ENCODE peak calls at places on chromosomes 6 and 20, in eight cellular contexts. One of them, this sample, is unnamed.

GRCh38 chr20:46959081-46959692 is 64.5 kb downstream of the EYA2 start:
- DNase-seq in HepG2: peak; percentile 59
- DNase-seq in AG09319: peak; percentile 29
- DNase-seq in dorsolateral prefrontal cortex: no peak
- DNase-seq in adrenal gland: no peak
- DNase-seq in fibroblast of lung: peak; percentile 94
- DNase-seq in astrocyte of the spinal cord: peak; percentile 95
- DNase-seq in cardiac fibroblast: peak; percentile 73
- DNase-seq in this sample: peak; percentile 89

GRCh38 chr20:37042986-37043972 is 52.5 kb downstream of the RBL1 start:
- DNase-seq in adrenal gland: no peak
- DNase-seq in HepG2: no peak
- DNase-seq in AG09319: no peak
- DNase-seq in fibroblast of lung: no peak
- DNase-seq in astrocyte of the spinal cord: no peak
- DNase-seq in dorsolateral prefrontal cortex: no peak
- DNase-seq in cardiac fibroblast: no peak
- DNase-seq in this sample: no peak

GRCh38 chr6:122033564-122034181 is 365.8 kb upstream of the HSF2 start:
- DNase-seq in AG09319: peak; percentile 39
- DNase-seq in cardiac fibroblast: peak; percentile 76
- DNase-seq in adrenal gland: no peak
- DNase-seq in astrocyte of the spinal cord: peak; percentile 77
- DNase-seq in dorsolateral prefrontal cortex: no peak
- DNase-seq in fibroblast of lung: peak; percentile 74
- DNase-seq in HepG2: peak; percentile 55
- DNase-seq in this sample: peak; percentile 69

GRCh38 chr6:161233986-161234620 is 39.8 kb downstream of the AGPAT4 start:
- DNase-seq in HepG2: no peak
- DNase-seq in astrocyte of the spinal cord: peak; percentile 93
- DNase-seq in cardiac fibroblast: peak; percentile 94
- DNase-seq in adrenal gland: peak; percentile 80
- DNase-seq in dorsolateral prefrontal cortex: peak; percentile 62
- DNase-seq in fibroblast of lung: peak; percentile 95
- DNase-seq in AG09319: no peak
- DNase-seq in this sample: peak; percentile 96

GRCh38 chr6:134436281-134436815 is 118.4 kb upstream of the SGK1 start:
- DNase-seq in astrocyte of the spinal cord: peak; percentile 97
- DNase-seq in AG09319: peak; percentile 80
- DNase-seq in HepG2: peak; percentile 41
- DNase-seq in cardiac fibroblast: peak; percentile 95
- DNase-seq in adrenal gland: peak; percentile 86
- DNase-seq in fibroblast of lung: peak; percentile 97
- DNase-seq in dorsolateral prefrontal cortex: peak; percentile 68
- DNase-seq in this sample: peak; percentile 94

GRCh38 chr20:51661609-51662178 is 106.5 kb downstream of the ATP9A start:
- DNase-seq in fibroblast of lung: peak; percentile 28
- DNase-seq in astrocyte of the spinal cord: peak; percentile 71
- DNase-seq in dorsolateral prefrontal cortex: no peak
- DNase-seq in HepG2: peak; percentile 95
- DNase-seq in AG09319: no peak
- DNase-seq in adrenal gland: no peak
- DNase-seq in cardiac fibroblast: no peak
- DNase-seq in this sample: peak; percentile 41

GRCh38 chr6:21508753-21509152 is 84.8 kb upstream of the SOX4 start:
- DNase-seq in dorsolateral prefrontal cortex: no peak
- DNase-seq in AG09319: no peak
- DNase-seq in astrocyte of the spinal cord: no peak
- DNase-seq in HepG2: peak; percentile 29
- DNase-seq in cardiac fibroblast: no peak
- DNase-seq in fibroblast of lung: no peak
- DNase-seq in adrenal gland: no peak
- DNase-seq in this sample: peak; percentile 10

GRCh38 chr6:167993169-167993568 is 4.3 kb upstream of the KIF25 start:
- DNase-seq in astrocyte of the spinal cord: no peak
- DNase-seq in dorsolateral prefrontal cortex: no peak
- DNase-seq in AG09319: no peak
- DNase-seq in HepG2: no peak
- DNase-seq in cardiac fibroblast: peak; percentile 34
- DNase-seq in fibroblast of lung: no peak
- DNase-seq in adrenal gland: no peak
- DNase-seq in this sample: no peak

GRCh38 chr6:50791900-50792508 is 26.7 kb upstream of the TFAP2B start:
- DNase-seq in AG09319: no peak
- DNase-seq in adrenal gland: no peak
- DNase-seq in astrocyte of the spinal cord: peak; percentile 13
- DNase-seq in HepG2: peak; percentile 61
- DNase-seq in dorsolateral prefrontal cortex: no peak
- DNase-seq in cardiac fibroblast: peak; percentile 42
- DNase-seq in fibroblast of lung: peak; percentile 46
- DNase-seq in this sample: peak; percentile 68

GRCh38 chr6:74717591-74717990 is 488.3 kb downstream of the COL12A1 start:
- DNase-seq in astrocyte of the spinal cord: no peak
- DNase-seq in dorsolateral prefrontal cortex: no peak
- DNase-seq in HepG2: no peak
- DNase-seq in adrenal gland: no peak
- DNase-seq in AG09319: no peak
- DNase-seq in fibroblast of lung: no peak
- DNase-seq in cardiac fibroblast: no peak
- DNase-seq in this sample: no peak

GRCh38 chr20:42442728-42443127 is 747.0 kb downstream of the PTPRT start:
- DNase-seq in AG09319: no peak
- DNase-seq in astrocyte of the spinal cord: no peak
- DNase-seq in cardiac fibroblast: peak; percentile 10
- DNase-seq in HepG2: no peak
- DNase-seq in adrenal gland: no peak
- DNase-seq in fibroblast of lung: no peak
- DNase-seq in dorsolateral prefrontal cortex: no peak
- DNase-seq in this sample: no peak

GRCh38 chr6:102907181-102907580 is 1513.7 kb downstream of the GRIK2 start:
- DNase-seq in fibroblast of lung: no peak
- DNase-seq in adrenal gland: no peak
- DNase-seq in dorsolateral prefrontal cortex: no peak
- DNase-seq in astrocyte of the spinal cord: no peak
- DNase-seq in HepG2: no peak
- DNase-seq in cardiac fibroblast: no peak
- DNase-seq in AG09319: no peak
- DNase-seq in this sample: no peak

GRCh38 chr20:49956689-49957443 is 20.7 kb downstream of the RNF114 start:
- DNase-seq in astrocyte of the spinal cord: no peak
- DNase-seq in AG09319: no peak
- DNase-seq in HepG2: peak; percentile 75
- DNase-seq in adrenal gland: peak; percentile 77
- DNase-seq in dorsolateral prefrontal cortex: peak; percentile 84
- DNase-seq in cardiac fibroblast: no peak
- DNase-seq in fibroblast of lung: no peak
- DNase-seq in this sample: no peak

DNA sequence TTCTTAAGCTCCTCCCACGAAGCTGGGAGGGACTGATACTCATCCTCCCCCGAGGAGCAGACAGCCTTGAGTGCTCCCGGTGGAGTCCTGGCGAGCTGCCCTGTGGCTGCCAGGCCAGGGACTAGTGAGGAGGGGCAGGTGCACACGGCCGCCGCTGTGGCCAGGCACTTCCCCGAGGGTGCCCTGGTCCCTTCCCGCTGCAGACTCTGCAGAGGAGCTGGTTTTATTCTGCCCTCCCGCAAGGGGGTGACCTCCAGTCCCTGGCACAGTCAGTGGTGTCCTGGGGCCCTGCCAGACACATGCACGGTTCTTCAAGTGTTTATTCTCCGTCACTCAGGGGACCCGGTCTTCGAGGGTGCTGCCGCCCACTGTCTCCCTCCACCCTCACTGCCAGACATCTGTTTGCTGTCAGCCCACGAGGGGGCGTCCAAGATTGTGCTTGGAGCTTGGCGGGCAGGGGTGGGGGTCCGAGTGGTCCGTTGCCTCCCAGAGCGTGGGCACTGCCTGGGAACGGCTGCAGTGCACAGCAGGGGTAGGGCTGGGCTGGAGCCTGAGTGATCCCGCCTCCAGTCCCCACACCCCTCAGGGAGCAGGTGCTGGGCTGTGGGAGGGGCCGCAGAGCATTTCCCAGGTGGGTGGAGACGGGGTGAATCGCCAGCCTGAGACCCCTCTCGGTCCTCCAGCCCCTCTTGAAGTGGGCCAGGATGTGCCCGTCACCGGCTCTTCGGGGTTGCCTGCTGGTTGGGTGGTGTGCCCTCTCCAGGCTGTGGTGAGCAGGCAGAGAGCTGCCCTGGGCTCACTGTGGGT is 3.1 kb upstream of the CABLES2 start:
- DNase-seq in AG09319: no peak
- DNase-seq in astrocyte of the spinal cord: peak; percentile 3
- DNase-seq in HepG2: peak; percentile 42
- DNase-seq in fibroblast of lung: peak; percentile 9
- DNase-seq in adrenal gland: peak; percentile 94
- DNase-seq in cardiac fibroblast: peak; percentile 24
- DNase-seq in dorsolateral prefrontal cortex: no peak
- DNase-seq in this sample: peak; percentile 36
- TF ChIP-seq CTCF in AG09319: peak; percentile 29
- TF ChIP-seq CTCF in astrocyte of the spinal cord: peak; percentile 66
- TF ChIP-seq CTCF in HepG2: peak; percentile 96
- TF ChIP-seq CTCF in fibroblast of lung: peak; percentile 42
- TF ChIP-seq CTCF in adrenal gland: peak; percentile 37
- TF ChIP-seq CTCF in cardiac fibroblast: peak; percentile 52
- TF ChIP-seq CTCF in dorsolateral prefrontal cortex: peak; percentile 42
- TF ChIP-seq CTCF in this sample: no peak

GRCh38 chr20:48155231-48155630 is 369.9 kb upstream of the SULF2 start:
- DNase-seq in adrenal gland: no peak
- DNase-seq in fibroblast of lung: no peak
- DNase-seq in dorsolateral prefrontal cortex: peak; percentile 63
- DNase-seq in astrocyte of the spinal cord: no peak
- DNase-seq in AG09319: no peak
- DNase-seq in HepG2: no peak
- DNase-seq in cardiac fibroblast: no peak
- DNase-seq in this sample: no peak
- TF ChIP-seq CTCF in adrenal gland: no peak
- TF ChIP-seq CTCF in fibroblast of lung: no peak
- TF ChIP-seq CTCF in dorsolateral prefrontal cortex: no peak
- TF ChIP-seq CTCF in astrocyte of the spinal cord: no peak
- TF ChIP-seq CTCF in AG09319: no peak
- TF ChIP-seq CTCF in HepG2: no peak
- TF ChIP-seq CTCF in cardiac fibroblast: no peak
- TF ChIP-seq CTCF in this sample: no peak

DNA sequence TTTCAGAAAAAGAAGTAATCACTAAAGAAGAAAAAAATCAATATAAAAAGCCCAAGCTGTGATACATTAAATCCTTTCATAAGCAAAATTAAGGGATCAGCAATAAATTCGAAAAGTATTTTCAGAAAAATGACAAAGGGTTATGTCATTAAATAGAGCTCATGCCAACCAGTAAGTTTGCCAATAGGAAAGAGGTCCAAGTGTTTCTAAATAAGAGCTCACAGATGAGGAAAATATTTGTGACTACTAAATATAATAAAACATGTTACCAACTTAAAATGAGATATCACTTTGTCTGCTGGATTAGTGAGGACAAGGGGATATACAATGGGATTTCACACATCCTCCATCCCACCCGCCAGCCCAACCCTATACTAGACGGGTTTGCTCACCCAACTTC is 140.3 kb upstream of the EYA4 start:
- DNase-seq in fibroblast of lung: no peak
- DNase-seq in cardiac fibroblast: no peak
- DNase-seq in dorsolateral prefrontal cortex: no peak
- DNase-seq in HepG2: no peak
- DNase-seq in astrocyte of the spinal cord: no peak
- DNase-seq in AG09319: no peak
- DNase-seq in adrenal gland: no peak
- DNase-seq in this sample: no peak
- TF ChIP-seq CTCF in fibroblast of lung: no peak
- TF ChIP-seq CTCF in cardiac fibroblast: no peak
- TF ChIP-seq CTCF in dorsolateral prefrontal cortex: no peak
- TF ChIP-seq CTCF in HepG2: no peak
- TF ChIP-seq CTCF in astrocyte of the spinal cord: no peak
- TF ChIP-seq CTCF in AG09319: no peak
- TF ChIP-seq CTCF in adrenal gland: no peak
- TF ChIP-seq CTCF in this sample: no peak

GRCh38 chr6:13377054-13377758 is 48.9 kb upstream of the TBC1D7 start:
- DNase-seq in HepG2: no peak
- DNase-seq in AG09319: no peak
- DNase-seq in cardiac fibroblast: no peak
- DNase-seq in fibroblast of lung: no peak
- DNase-seq in dorsolateral prefrontal cortex: no peak
- DNase-seq in astrocyte of the spinal cord: no peak
- DNase-seq in adrenal gland: no peak
- DNase-seq in this sample: no peak

GRCh38 chr6:13380761-13381160 is 52.4 kb upstream of the TBC1D7 start:
- DNase-seq in HepG2: no peak
- DNase-seq in adrenal gland: no peak
- DNase-seq in astrocyte of the spinal cord: no peak
- DNase-seq in AG09319: no peak
- DNase-seq in dorsolateral prefrontal cortex: no peak
- DNase-seq in fibroblast of lung: no peak
- DNase-seq in cardiac fibroblast: no peak
- DNase-seq in this sample: no peak

GRCh38 chr6:13383280-13384163 is 55.2 kb upstream of the TBC1D7 start:
- DNase-seq in dorsolateral prefrontal cortex: no peak
- DNase-seq in fibroblast of lung: peak; percentile 68
- DNase-seq in cardiac fibroblast: peak; percentile 68
- DNase-seq in HepG2: peak; percentile 21
- DNase-seq in astrocyte of the spinal cord: no peak
- DNase-seq in adrenal gland: no peak
- DNase-seq in AG09319: no peak
- DNase-seq in this sample: peak; percentile 55

GRCh38 chr6:13375360-13375878 is 47.1 kb upstream of the TBC1D7 start:
- DNase-seq in astrocyte of the spinal cord: no peak
- DNase-seq in AG09319: no peak
- DNase-seq in adrenal gland: no peak
- DNase-seq in HepG2: no peak
- DNase-seq in dorsolateral prefrontal cortex: no peak
- DNase-seq in fibroblast of lung: no peak
- DNase-seq in cardiac fibroblast: no peak
- DNase-seq in this sample: peak; percentile 42

DNA sequence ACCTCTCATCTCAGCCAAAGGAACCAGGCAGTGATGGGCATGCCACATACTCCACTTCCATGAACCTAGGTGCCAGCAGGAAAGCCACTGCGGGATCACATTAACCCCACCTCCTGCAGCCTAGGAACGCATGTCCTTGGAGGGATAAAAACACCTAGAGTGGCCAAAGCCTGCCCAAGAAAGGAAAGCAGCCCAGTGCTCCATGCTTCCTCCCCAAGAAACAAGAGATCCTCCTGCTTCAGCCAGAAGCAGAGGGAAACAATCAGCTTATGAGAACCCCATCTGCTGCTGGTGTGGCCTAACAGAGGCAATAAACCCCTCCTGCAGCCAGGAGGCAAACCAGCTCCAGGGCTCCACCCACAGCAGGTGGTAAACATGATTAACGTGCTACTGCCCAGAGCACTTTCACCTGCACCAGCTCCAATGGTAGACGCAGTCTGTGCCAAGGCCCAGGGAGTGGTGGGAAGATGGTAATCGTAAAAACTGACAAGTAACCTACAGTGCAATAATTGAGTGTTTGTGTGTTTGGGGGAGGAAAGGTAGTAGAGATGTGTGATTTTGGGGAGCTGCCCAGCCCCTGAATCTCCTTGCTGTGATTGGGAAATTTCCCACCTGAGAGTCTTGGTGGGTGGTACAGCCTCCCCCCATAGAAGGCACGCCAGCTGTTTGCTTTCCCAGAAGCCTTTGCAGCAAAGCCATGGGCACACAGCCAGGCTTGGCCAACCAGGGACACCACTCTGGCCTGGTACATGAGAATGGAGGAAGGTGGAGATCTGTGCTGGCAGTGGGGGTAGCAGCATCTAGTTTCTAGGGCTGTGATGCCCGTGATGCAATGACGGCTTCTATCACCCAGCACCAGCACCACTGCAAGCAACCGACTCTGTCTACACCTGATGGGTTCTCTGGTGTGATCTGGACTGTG is 50.6 kb upstream of the TBC1D7 start:
- DNase-seq in adrenal gland: no peak
- DNase-seq in HepG2: no peak
- DNase-seq in astrocyte of the spinal cord: no peak
- DNase-seq in cardiac fibroblast: no peak
- DNase-seq in fibroblast of lung: no peak
- DNase-seq in dorsolateral prefrontal cortex: no peak
- DNase-seq in AG09319: no peak
- DNase-seq in this sample: peak; percentile 35
- TF ChIP-seq CTCF in adrenal gland: no peak
- TF ChIP-seq CTCF in HepG2: peak; percentile 32
- TF ChIP-seq CTCF in astrocyte of the spinal cord: no peak
- TF ChIP-seq CTCF in cardiac fibroblast: no peak
- TF ChIP-seq CTCF in fibroblast of lung: no peak
- TF ChIP-seq CTCF in dorsolateral prefrontal cortex: no peak
- TF ChIP-seq CTCF in AG09319: no peak
- TF ChIP-seq CTCF in this sample: no peak